ENCODE peak calls at places on chromosomes 2 and 18, in seven cellular contexts. X is cardiac muscle cell; A is IMR-90; W is heart right ventricle; C is NT2/D1; T is naive thymus-derived CD4-positive, alpha-beta T cell; G is CD4-positive, alpha-beta memory T cell. Q is an unnamed sample.

GRCh38 chr2:9778012-9778411 is 65.3 kb upstream of the TAF1B start:
- DNase-seq in X (no peak), A (no peak), W (no peak), C (no peak), T (no peak), G (no peak), Q (no peak)

GRCh38 chr18:44520981-44521672 is 159.6 kb upstream of the SETBP1 start:
- DNase-seq in X (no peak), A (no peak), W (no peak), C (no peak), T (no peak), G (no peak), Q (no peak)

GRCh38 chr2:26487192-26487591 is 9.3 kb upstream of the OTOF start:
- DNase-seq in X (no peak), A (no peak), W (no peak), C (no peak), T (no peak), G (no peak), Q (no peak)

GRCh38 chr2:70719231-70719630 is 48.8 kb downstream of the ADD2 start:
- DNase-seq in X (no peak), A (no peak), W (no peak), C (no peak), T (no peak), G (no peak), Q (no peak)

GRCh38 chr2:71505086-71505769 is 51.9 kb downstream of the DYSF start:
- DNase-seq in X (peak; percentile 72), A (no peak), W (peak; percentile 52), C (no peak), T (no peak), G (no peak), Q (peak; percentile 34)

GRCh38 chr2:115174651-115175050 is 732.2 kb downstream of the DPP10 start:
- DNase-seq in X (no peak), A (no peak), W (no peak), C (no peak), T (no peak), G (no peak), Q (no peak)

GRCh38 chr2:237414056-237414661 is at the start of gene COL6A3:
- DNase-seq in X (peak; percentile 96), A (peak; percentile 98), W (peak; percentile 59), C (no peak), T (no peak), G (no peak), Q (no peak)

GRCh38 chr18:11366410-11366809 is 217.0 kb upstream of the PIEZO2 start:
- DNase-seq in X (no peak), A (peak; percentile 57), W (no peak), C (no peak), T (no peak), G (no peak), Q (peak; percentile 52)

GRCh38 chr2:190891370-190891769 is 10.7 kb downstream of the GLS start:
- DNase-seq in X (no peak), A (no peak), W (no peak), C (no peak), T (no peak), G (no peak), Q (no peak)

GRCh38 chr2:240711701-240712100 is 20.0 kb downstream of the AQP12A start:
- DNase-seq in X (no peak), A (no peak), W (no peak), C (no peak), T (no peak), G (no peak), Q (no peak)

GRCh38 chr2:226758886-226759660 is 40.5 kb downstream of the IRS1 start:
- DNase-seq in X (peak; percentile 66), A (peak; percentile 87), W (no peak), C (no peak), T (no peak), G (no peak), Q (no peak)

GRCh38 chr2:236939751-236940229 is 145.9 kb upstream of the COPS8 start:
- DNase-seq in X (no peak), A (no peak), W (no peak), C (no peak), T (no peak), G (no peak), Q (peak; percentile 57)

GRCh38 chr18:21912339-21913239 is 172.0 kb downstream of the MIB1 start:
- DNase-seq in X (peak; percentile 12), A (no peak), W (no peak), C (peak; percentile 11), T (no peak), G (no peak), Q (peak; percentile 8)

GRCh38 chr2:106061971-106062370 is 132.1 kb downstream of the UXS1 start:
- DNase-seq in X (no peak), A (no peak), W (no peak), C (no peak), T (no peak), G (no peak), Q (no peak)

GRCh38 chr18:76827205-76827885 is 5.0 kb downstream of the ZNF236 start:
- DNase-seq in X (no peak), A (peak; percentile 49), W (no peak), C (no peak), T (no peak), G (no peak), Q (no peak)

GRCh38 chr18:9400197-9400596 is 65.6 kb downstream of the TWSG1 start:
- DNase-seq in X (no peak), A (no peak), W (no peak), C (no peak), T (no peak), G (no peak), Q (no peak)

GRCh38 chr2:47070920-47071824 is 83.9 kb downstream of the STPG4 start:
- DNase-seq in X (peak; percentile 97), A (peak; percentile 91), W (peak; percentile 71), C (no peak), T (peak; percentile 28), G (peak; percentile 8), Q (peak; percentile 69)

GRCh38 chr2:172098650-172099471 is 3.8 kb downstream of the DLX2 start:
- DNase-seq in X (peak; percentile 57), A (peak; percentile 71), W (no peak), C (no peak), T (peak; percentile 15), G (no peak), Q (peak; percentile 49)

GRCh38 chr2:23531881-23532280 is 146.9 kb downstream of the KLHL29 start:
- DNase-seq in X (no peak), A (no peak), W (no peak), C (no peak), T (no peak), G (no peak), Q (no peak)

GRCh38 chr2:65639156-65639876 is 206.9 kb upstream of the SPRED2 start:
- DNase-seq in X (peak; percentile 84), A (peak; percentile 34), W (no peak), C (no peak), T (no peak), G (no peak), Q (no peak)

GRCh38 chr2:113768770-113769169 is 12.3 kb upstream of the SLC35F5 start:
- DNase-seq in X (no peak), A (peak; percentile 15), W (no peak), C (no peak), T (no peak), G (no peak), Q (no peak)

GRCh38 chr2:54952978-54953456 is 97.2 kb downstream of the RTN4 start:
- DNase-seq in X (no peak), A (no peak), W (no peak), C (no peak), T (no peak), G (no peak), Q (no peak)

GRCh38 chr18:28136071-28136470 is 40.9 kb downstream of the CDH2 start:
- DNase-seq in X (no peak), A (no peak), W (no peak), C (no peak), T (no peak), G (no peak), Q (no peak)

GRCh38 chr2:124347209-124347608 is 322.1 kb downstream of the CNTNAP5 start:
- DNase-seq in X (no peak), A (no peak), W (no peak), C (no peak), T (no peak), G (no peak), Q (no peak)

GRCh38 chr2:236820763-236821344 is 251.2 kb downstream of the ACKR3 start:
- DNase-seq in X (no peak), A (no peak), W (no peak), C (no peak), T (no peak), G (no peak), Q (no peak)

GRCh38 chr18:56267334-56267733 is 371.1 kb downstream of the TXNL1 start:
- DNase-seq in X (no peak), A (no peak), W (peak; percentile 25), C (no peak), T (no peak), G (no peak), Q (no peak)

GRCh38 chr2:73970268-73970803 is 14.4 kb upstream of the TET3 start:
- DNase-seq in X (no peak), A (no peak), W (no peak), C (no peak), T (no peak), G (no peak), Q (no peak)
- H3K4me3 ChIP-seq in X (no peak overlapping the region), A (no peak overlapping the region), W (no peak overlapping the region), C (no peak overlapping the region), T (peak overlapping the region; percentile 36), G (peak overlapping the region; percentile 32), Q (no peak overlapping the region)

GRCh38 chr2:231030725-231031124 is 6.6 kb upstream of the C2orf72 start:
- DNase-seq in X (no peak), A (no peak), W (no peak), C (no peak), T (no peak), G (no peak), Q (no peak)
- H3K4me1 ChIP-seq in X (no peaks in the 10 kb centered on the region), A (no peaks in the 10 kb centered on the region), W (no peaks in the 10 kb centered on the region), C (no peaks in the 10 kb centered on the region), T (no peaks in the 10 kb centered on the region), G (no peaks in the 10 kb centered on the region), Q (no peaks in the 10 kb centered on the region)

DNA sequence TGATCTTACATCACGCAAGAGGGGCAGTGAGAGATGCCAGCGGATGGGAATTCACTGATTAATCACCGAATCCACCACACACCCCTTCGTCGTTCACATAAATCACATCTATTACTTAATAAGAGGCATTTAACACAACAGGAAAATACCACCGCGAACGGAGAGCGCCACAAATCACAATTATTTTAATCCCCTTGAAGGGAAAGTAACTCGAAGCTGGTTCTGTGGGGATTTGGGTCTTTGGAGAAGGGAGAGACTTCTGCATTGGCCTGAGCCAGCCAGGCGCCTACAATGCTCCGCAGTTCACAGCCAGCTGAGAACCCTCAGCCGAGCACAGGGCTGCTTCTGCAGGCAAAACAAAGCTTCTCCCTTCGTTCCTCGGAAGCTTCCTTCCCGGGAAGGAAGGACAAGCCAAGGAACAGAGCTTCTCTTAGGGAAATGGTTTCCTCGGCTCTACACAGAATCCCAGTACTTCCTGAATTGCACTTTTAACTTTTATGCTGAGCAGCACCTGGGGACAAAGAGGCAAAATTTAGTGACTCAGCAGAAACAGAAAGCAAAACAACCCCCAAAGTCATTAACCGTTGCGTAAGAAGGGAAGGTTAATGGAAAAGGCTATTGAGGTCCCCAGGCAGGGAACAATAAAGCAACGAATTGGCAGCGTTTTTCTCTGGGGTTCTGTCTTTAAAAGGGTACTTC is at the start of gene LRP1B:
- DNase-seq in X (peak; percentile 62), A (peak; percentile 7), W (no peak), C (peak; percentile 30), T (no peak), G (no peak), Q (peak; percentile 20)
- H3K4me3 ChIP-seq in X (peak within 1 kb of the TSS; percentile 51), A (peak within 1 kb of the TSS; percentile 63), W (peak within 1 kb of the TSS; percentile 25), C (peak within 1 kb of the TSS; percentile 60), T (no peak within 1 kb of the TSS), G (no peak within 1 kb of the TSS), Q (peak within 1 kb of the TSS; percentile 82)

GRCh38 chr2:173279528-173279868 is 75.2 kb upstream of the CDCA7 start:
- DNase-seq in X (no peak), A (no peak), W (no peak), C (no peak), T (no peak), G (no peak), Q (no peak)
- H3K4me1 ChIP-seq in X (peaks cover 5% of the 10 kb centered on the region), A (no peaks in the 10 kb centered on the region), W (no peaks in the 10 kb centered on the region), C (no peaks in the 10 kb centered on the region), T (no peaks in the 10 kb centered on the region), G (no peaks in the 10 kb centered on the region), Q (no peaks in the 10 kb centered on the region)